ENCODE peak calls at places on chromosomes 13 and 19, in seven cellular contexts. S is CD8-positive, alpha-beta T cell; N is thoracic aorta; B is dorsolateral prefrontal cortex; E is esophagus squamous epithelium; V is cardiac muscle cell; J is neuronal stem cell. H is an unnamed sample.

GRCh38 chr19:7605490-7606222 is 10.0 kb downstream of the CAMSAP3 start:
- DNase-seq in S (no peak), N (no peak), B (no peak), E (no peak), V (peak), J (no peak), H (no peak)

GRCh38 chr13:38707433-38707832 is 20.6 kb downstream of the FREM2 start:
- DNase-seq in S (no peak), N (no peak), B (no peak), E (no peak), V (no peak), J (no peak), H (no peak)

GRCh38 chr13:104014803-104015645 is 948.8 kb upstream of the SLC10A2 start:
- DNase-seq in S (no peak), N (no peak), B (no peak), E (no peak), V (peak), J (no peak), H (no peak)

GRCh38 chr13:25732146-25732865 is 319.5 kb downstream of the SHISA2 start:
- DNase-seq in S (no peak), N (no peak), B (no peak), E (no peak), V (peak), J (no peak), H (no peak)

GRCh38 chr13:42696191-42696590 is 85.2 kb upstream of the FAM216B start:
- DNase-seq in S (no peak), N (no peak), B (no peak), E (no peak), V (peak), J (no peak), H (no peak)

GRCh38 chr19:7482584-7483439 is 6.0 kb downstream of the PEX11G start:
- DNase-seq in S (no peak), N (no peak), B (no peak), E (no peak), V (peak), J (no peak), H (no peak)

GRCh38 chr19:2041686-2042484 is 9.2 kb downstream of the MKNK2 start:
- DNase-seq in S (peak), N (peak), B (peak), E (peak), V (peak), J (peak), H (peak)

GRCh38 chr13:60397693-60398437 is 845 bp downstream of the TDRD3 start:
- DNase-seq in S (peak), N (no peak), B (peak), E (peak), V (peak), J (peak), H (peak)

GRCh38 chr13:112688560-112689497 is 1.0 kb upstream of the ATP11A start:
- DNase-seq in S (peak), N (no peak), B (no peak), E (no peak), V (no peak), J (no peak), H (peak)

GRCh38 chr19:24054044-24054935 is 32.7 kb upstream of the ZNF254 start:
- DNase-seq in S (no peak), N (no peak), B (no peak), E (no peak), V (peak), J (no peak), H (no peak)

GRCh38 chr13:101397742-101398141 is 18.6 kb downstream of the NALCN start:
- DNase-seq in S (no peak), N (no peak), B (no peak), E (no peak), V (no peak), J (no peak), H (no peak)

GRCh38 chr13:46775385-46776065 is 21.4 kb downstream of the ESD start:
- DNase-seq in S (no peak), N (no peak), B (no peak), E (no peak), V (no peak), J (no peak), H (no peak)

GRCh38 chr13:114087430-114087829 is 45.0 kb downstream of the RASA3 start:
- DNase-seq in S (no peak), N (no peak), B (no peak), E (no peak), V (no peak), J (no peak), H (no peak)

GRCh38 chr13:65275838-65276630 is 1954.1 kb downstream of the PCDH9 start:
- DNase-seq in S (no peak), N (no peak), B (no peak), E (no peak), V (no peak), J (no peak), H (no peak)

GRCh38 chr13:95267662-95268369 is 33.4 kb downstream of the ABCC4 start:
- DNase-seq in S (no peak), N (no peak), B (no peak), E (no peak), V (peak), J (no peak), H (no peak)

GRCh38 chr13:100611678-100612492 is 23.3 kb upstream of the GGACT start:
- DNase-seq in S (peak), N (no peak), B (no peak), E (no peak), V (no peak), J (no peak), H (no peak)

GRCh38 chr13:60286707-60287106 is 110.3 kb upstream of the TDRD3 start:
- DNase-seq in S (no peak), N (no peak), B (no peak), E (no peak), V (no peak), J (no peak), H (no peak)

GRCh38 chr13:114124921-114125320 is 7.5 kb downstream of the RASA3 start:
- DNase-seq in S (peak), N (no peak), B (no peak), E (no peak), V (peak), J (no peak), H (no peak)

GRCh38 chr13:87128006-87128405 is 543.2 kb upstream of the SLITRK5 start:
- DNase-seq in S (no peak), N (no peak), B (no peak), E (no peak), V (peak), J (peak), H (no peak)

GRCh38 chr19:40907968-40908735 is 26.1 kb upstream of the CYP2A7 start:
- DNase-seq in S (peak), N (no peak), B (no peak), E (no peak), V (no peak), J (no peak), H (peak)

GRCh38 chr13:72774019-72774418 is 7.7 kb downstream of the DIS3 start:
- DNase-seq in S (no peak), N (no peak), B (no peak), E (no peak), V (peak), J (no peak), H (no peak)

GRCh38 chr13:47211106-47211505 is 314.3 kb upstream of the HTR2A start:
- DNase-seq in S (no peak), N (no peak), B (no peak), E (no peak), V (peak), J (no peak), H (no peak)

GRCh38 chr13:20274466-20274865 is 42.3 kb upstream of the GJB6 start:
- DNase-seq in S (no peak), N (no peak), B (no peak), E (no peak), V (no peak), J (no peak), H (peak)

GRCh38 chr13:76759877-76760276 is 126.3 kb downstream of the KCTD12 start:
- DNase-seq in S (no peak), N (no peak), B (no peak), E (no peak), V (peak), J (no peak), H (no peak)

GRCh38 chr13:44739539-44739938 is 163.4 kb upstream of the TSC22D1 start:
- DNase-seq in S (no peak), N (no peak), B (no peak), E (no peak), V (no peak), J (no peak), H (no peak)

GRCh38 chr13:110525328-110526319 is 35.9 kb downstream of the RAB20 start:
- DNase-seq in S (no peak), N (no peak), B (no peak), E (no peak), V (no peak), J (no peak), H (no peak)

GRCh38 chr13:110524484-110525254 is 36.9 kb downstream of the RAB20 start:
- DNase-seq in S (no peak), N (no peak), B (no peak), E (no peak), V (no peak), J (no peak), H (no peak)

GRCh38 chr13:110523180-110523579 is 38.3 kb downstream of the RAB20 start:
- DNase-seq in S (no peak), N (no peak), B (no peak), E (no peak), V (no peak), J (no peak), H (no peak)

GRCh38 chr13:110521946-110522345 is 39.6 kb downstream of the RAB20 start:
- DNase-seq in S (no peak), N (no peak), B (no peak), E (no peak), V (peak), J (no peak), H (peak)

GRCh38 chr13:110523838-110524237 is 37.7 kb downstream of the RAB20 start:
- DNase-seq in S (no peak), N (no peak), B (no peak), E (no peak), V (no peak), J (no peak), H (no peak)
- H3K27ac ChIP-seq in S (no peak), N (peak), B (no peak), E (no peak), V (no peak), J (no peak), H (peak)

DNA sequence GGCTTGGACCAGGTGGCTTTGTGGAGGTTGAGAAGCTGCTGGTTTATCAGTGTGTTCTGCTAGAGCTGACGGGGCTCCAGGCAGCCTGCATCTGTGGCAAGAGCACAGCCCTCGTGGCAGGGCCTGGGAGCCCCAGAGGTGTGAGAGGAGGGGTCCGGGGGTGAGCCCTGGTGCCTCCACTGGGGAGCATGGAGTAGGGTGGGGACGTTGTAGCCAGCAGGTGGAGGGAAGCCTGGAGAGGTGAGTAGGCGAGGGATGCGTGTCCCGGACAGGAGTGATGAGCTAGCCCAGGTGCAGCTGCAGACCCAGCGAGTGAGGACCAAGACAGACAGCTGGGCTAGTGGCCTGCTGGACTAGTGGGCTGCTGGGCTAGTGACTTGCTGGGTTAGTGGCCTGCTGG is 51.0 kb downstream of the SLC7A9 start:
- DNase-seq in S (no peak), N (no peak), B (no peak), E (no peak), V (no peak), J (no peak), H (no peak)
- H3K4me3 ChIP-seq in S (no peak), N (no peak), B (no peak), E (no peak), V (no peak), J (no peak), H (no peak)

GRCh38 chr19:38389957-38390924 is 1.7 kb downstream of the SPRED3 start:
- DNase-seq in S (no peak), N (no peak), B (no peak), E (no peak), V (no peak), J (no peak), H (no peak)
- H3K27ac ChIP-seq in S (no peak), N (peak), B (no peak), E (no peak), V (no peak), J (no peak), H (no peak)

GRCh38 chr19:3814648-3815047 is 28.5 kb upstream of the MATK start:
- DNase-seq in S (no peak), N (no peak), B (no peak), E (no peak), V (no peak), J (no peak), H (no peak)
- H3K4me3 ChIP-seq in S (no peak), N (no peak), B (no peak), E (no peak), V (no peak), J (no peak), H (no peak)

GRCh38 chr19:49512970-49513745 is 697 bp downstream of the FCGRT start:
- DNase-seq in S (no peak), N (no peak), B (no peak), E (no peak), V (no peak), J (peak), H (no peak)
- H3K27ac ChIP-seq in S (peak), N (peak), B (peak), E (peak), V (peak), J (peak), H (peak)

DNA sequence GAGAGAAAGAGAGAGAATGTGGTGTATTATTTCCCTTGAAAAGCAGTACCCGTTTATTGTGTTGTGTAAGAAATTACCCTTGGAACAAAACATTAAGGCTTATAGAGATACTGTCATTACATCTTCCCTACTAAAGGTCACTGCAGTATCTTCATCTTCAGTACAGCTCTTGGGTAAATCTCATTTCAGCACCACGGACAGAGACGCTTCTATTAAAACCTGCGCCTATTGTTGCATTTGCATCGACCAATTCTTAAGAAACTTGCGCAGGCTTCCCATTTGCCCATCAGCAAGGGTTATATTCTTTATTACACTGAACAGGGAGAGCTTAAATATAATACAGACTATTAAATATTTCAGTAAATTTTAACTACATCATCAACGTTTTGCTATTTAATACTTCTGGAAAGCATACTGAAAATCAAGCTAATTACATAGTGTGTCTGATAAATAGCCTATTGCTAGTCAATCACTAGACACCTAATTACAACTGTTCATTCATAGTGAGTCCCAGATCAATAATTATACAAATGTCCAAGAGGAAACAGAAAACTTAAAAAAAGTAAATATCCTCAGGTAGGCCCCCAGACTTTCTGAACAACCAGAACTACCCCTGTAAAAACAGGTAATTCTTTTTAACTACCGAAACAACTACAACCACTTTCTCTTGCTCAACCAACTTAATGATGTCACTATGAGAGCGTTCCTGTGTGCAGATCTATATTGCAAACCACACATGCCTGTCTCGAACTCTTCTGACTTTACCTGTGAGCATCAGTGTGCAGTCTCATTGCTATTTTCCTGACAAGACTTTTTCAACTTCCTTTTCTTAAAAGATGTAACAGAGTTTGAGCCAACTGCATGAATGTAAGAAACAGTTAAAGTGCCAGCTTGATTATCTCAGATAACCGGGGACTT is 350.5 kb downstream of the LIG4 start:
- DNase-seq in S (no peak), N (no peak), B (no peak), E (no peak), V (peak), J (peak), H (no peak)
- H3K4me3 ChIP-seq in S (no peak), N (no peak), B (peak), E (no peak), V (no peak), J (no peak), H (no peak)